ENCODE peak calls at places on chromosome 6, in six cellular contexts. One of them, this sample, is unnamed.

GRCh38 chr6:92315312-92315711 is 1104.0 kb downstream of the EPHA7 start:
- DNase-seq in CD8-positive, alpha-beta T cell: no peak
- DNase-seq in CD4-positive, alpha-beta T cell: no peak
- DNase-seq in mesothelial cell of epicardium: no peak
- DNase-seq in dorsolateral prefrontal cortex: no peak
- DNase-seq in A549: no peak
- DNase-seq in this sample: no peak

GRCh38 chr6:93964926-93965325 is 545.6 kb upstream of the EPHA7 start:
- DNase-seq in CD8-positive, alpha-beta T cell: no peak
- DNase-seq in CD4-positive, alpha-beta T cell: no peak
- DNase-seq in mesothelial cell of epicardium: no peak
- DNase-seq in dorsolateral prefrontal cortex: no peak
- DNase-seq in A549: no peak
- DNase-seq in this sample: no peak

GRCh38 chr6:44771647-44772415 is 384.3 kb downstream of the CDC5L start:
- DNase-seq in CD8-positive, alpha-beta T cell: no peak
- DNase-seq in CD4-positive, alpha-beta T cell: no peak
- DNase-seq in mesothelial cell of epicardium: no peak
- DNase-seq in dorsolateral prefrontal cortex: no peak
- DNase-seq in A549: no peak
- DNase-seq in this sample: no peak

GRCh38 chr6:166575190-166575589 is 11.3 kb downstream of the RAMACL start:
- DNase-seq in CD8-positive, alpha-beta T cell: no peak
- DNase-seq in CD4-positive, alpha-beta T cell: no peak
- DNase-seq in mesothelial cell of epicardium: no peak
- DNase-seq in dorsolateral prefrontal cortex: no peak
- DNase-seq in A549: no peak
- DNase-seq in this sample: no peak

GRCh38 chr6:49328051-49328450 is 135.0 kb downstream of the MMUT start:
- DNase-seq in CD8-positive, alpha-beta T cell: no peak
- DNase-seq in CD4-positive, alpha-beta T cell: no peak
- DNase-seq in mesothelial cell of epicardium: no peak
- DNase-seq in dorsolateral prefrontal cortex: no peak
- DNase-seq in A549: no peak
- DNase-seq in this sample: no peak

GRCh38 chr6:143408151-143408786 is 42.2 kb downstream of the ADAT2 start:
- DNase-seq in CD8-positive, alpha-beta T cell: no peak
- DNase-seq in CD4-positive, alpha-beta T cell: no peak
- DNase-seq in mesothelial cell of epicardium: no peak
- DNase-seq in dorsolateral prefrontal cortex: no peak
- DNase-seq in A549: no peak
- DNase-seq in this sample: no peak

GRCh38 chr6:38396209-38396608 is 243.5 kb downstream of the BTBD9 start:
- DNase-seq in CD8-positive, alpha-beta T cell: no peak
- DNase-seq in CD4-positive, alpha-beta T cell: no peak
- DNase-seq in mesothelial cell of epicardium: no peak
- DNase-seq in dorsolateral prefrontal cortex: no peak
- DNase-seq in A549: no peak
- DNase-seq in this sample: no peak

GRCh38 chr6:41036601-41037000 is 2.4 kb downstream of the UNC5CL start:
- DNase-seq in CD8-positive, alpha-beta T cell: no peak
- DNase-seq in CD4-positive, alpha-beta T cell: no peak
- DNase-seq in mesothelial cell of epicardium: no peak
- DNase-seq in dorsolateral prefrontal cortex: no peak
- DNase-seq in A549: no peak
- DNase-seq in this sample: no peak

GRCh38 chr6:74574794-74575193 is 631.1 kb downstream of the COL12A1 start:
- DNase-seq in CD8-positive, alpha-beta T cell: no peak
- DNase-seq in CD4-positive, alpha-beta T cell: no peak
- DNase-seq in mesothelial cell of epicardium: no peak
- DNase-seq in dorsolateral prefrontal cortex: no peak
- DNase-seq in A549: no peak
- DNase-seq in this sample: no peak
- TF ChIP-seq CTCF in CD8-positive, alpha-beta T cell: no peak
- TF ChIP-seq CTCF in CD4-positive, alpha-beta T cell: no peak
- TF ChIP-seq CTCF in mesothelial cell of epicardium: peak
- TF ChIP-seq CTCF in dorsolateral prefrontal cortex: peak
- TF ChIP-seq CTCF in A549: peak
- TF ChIP-seq CTCF in this sample: peak

GRCh38 chr6:13538084-13538483 is 36.3 kb upstream of the SIRT5 start:
- DNase-seq in CD8-positive, alpha-beta T cell: no peak
- DNase-seq in CD4-positive, alpha-beta T cell: no peak
- DNase-seq in mesothelial cell of epicardium: no peak
- DNase-seq in dorsolateral prefrontal cortex: no peak
- DNase-seq in A549: peak
- DNase-seq in this sample: no peak
- TF ChIP-seq CTCF in CD8-positive, alpha-beta T cell: peak
- TF ChIP-seq CTCF in CD4-positive, alpha-beta T cell: peak
- TF ChIP-seq CTCF in mesothelial cell of epicardium: no peak
- TF ChIP-seq CTCF in dorsolateral prefrontal cortex: peak
- TF ChIP-seq CTCF in A549: peak
- TF ChIP-seq CTCF in this sample: peak

GRCh38 chr6:125953502-125953875 is 3.1 kb upstream of the HINT3 start:
- DNase-seq in CD8-positive, alpha-beta T cell: no peak
- DNase-seq in CD4-positive, alpha-beta T cell: no peak
- DNase-seq in mesothelial cell of epicardium: no peak
- DNase-seq in dorsolateral prefrontal cortex: no peak
- DNase-seq in A549: no peak
- DNase-seq in this sample: no peak
- TF ChIP-seq CTCF in CD8-positive, alpha-beta T cell: no peak
- TF ChIP-seq CTCF in CD4-positive, alpha-beta T cell: no peak
- TF ChIP-seq CTCF in mesothelial cell of epicardium: no peak
- TF ChIP-seq CTCF in dorsolateral prefrontal cortex: no peak
- TF ChIP-seq CTCF in A549: no peak
- TF ChIP-seq CTCF in this sample: no peak

DNA sequence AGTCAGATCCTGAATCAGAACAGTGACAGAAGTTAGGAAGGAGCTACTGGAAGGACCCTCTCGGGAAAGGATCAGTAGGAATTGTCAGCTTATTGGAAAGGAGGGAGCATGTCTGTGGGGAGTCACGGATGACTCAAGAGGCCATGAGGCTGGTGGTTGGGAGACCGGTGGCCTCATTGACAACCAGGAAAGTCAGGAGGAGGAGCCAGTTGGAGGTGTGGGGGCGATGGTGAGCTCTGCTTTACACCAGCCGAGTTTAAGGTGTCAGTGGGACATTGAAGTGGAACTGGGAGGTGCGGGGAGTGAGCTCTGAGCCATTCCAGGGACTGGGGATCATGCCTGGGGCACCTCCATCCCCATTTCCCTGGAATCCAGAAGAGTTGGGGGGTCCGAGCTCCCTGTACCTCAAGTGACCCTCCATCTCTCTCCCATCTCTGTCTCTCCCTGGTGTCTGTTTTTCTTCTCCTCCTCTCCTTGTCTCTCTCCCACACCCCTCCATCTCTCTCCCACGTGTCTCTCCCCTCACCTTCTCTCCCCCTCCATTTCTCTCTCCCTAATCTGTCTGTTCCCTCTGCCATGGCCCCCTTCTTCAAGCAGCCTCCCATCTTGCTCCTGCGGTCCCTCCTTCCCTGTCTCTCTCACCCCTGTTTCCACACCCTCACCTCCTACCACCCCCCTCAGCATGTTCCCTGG is 14.3 kb upstream of the ZBTB9 start:
- DNase-seq in CD8-positive, alpha-beta T cell: no peak
- DNase-seq in CD4-positive, alpha-beta T cell: no peak
- DNase-seq in mesothelial cell of epicardium: no peak
- DNase-seq in dorsolateral prefrontal cortex: no peak
- DNase-seq in A549: no peak
- DNase-seq in this sample: no peak
- TF ChIP-seq CTCF in CD8-positive, alpha-beta T cell: no peak
- TF ChIP-seq CTCF in CD4-positive, alpha-beta T cell: no peak
- TF ChIP-seq CTCF in mesothelial cell of epicardium: no peak
- TF ChIP-seq CTCF in dorsolateral prefrontal cortex: no peak
- TF ChIP-seq CTCF in A549: no peak
- TF ChIP-seq CTCF in this sample: no peak

DNA sequence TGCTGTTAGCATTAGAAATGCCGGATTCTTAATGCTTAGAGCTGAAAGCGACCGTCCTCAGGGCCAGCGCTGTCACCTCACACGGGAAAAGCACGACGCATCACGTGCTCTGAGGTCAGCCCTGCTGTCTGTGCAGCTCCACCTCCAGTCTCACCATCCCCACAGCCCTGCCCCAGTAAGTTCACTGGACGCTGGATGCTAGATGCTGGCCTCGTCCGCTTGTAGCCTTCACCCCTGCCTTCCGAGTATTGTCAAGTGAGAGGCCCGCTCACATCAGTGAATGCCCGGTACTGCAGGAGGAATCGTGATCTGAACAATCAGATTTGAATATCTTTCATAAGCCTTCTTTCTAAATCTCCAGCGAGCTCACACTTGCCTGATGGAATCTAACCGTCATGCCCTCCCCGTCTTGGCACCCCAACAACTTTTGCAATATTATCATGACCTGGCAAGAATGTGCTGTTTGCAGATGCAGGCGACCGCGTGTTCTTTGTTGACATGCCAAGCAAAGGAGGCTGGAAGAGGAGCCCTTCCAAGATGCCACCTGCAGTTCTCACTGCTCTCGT is 64.9 kb downstream of the DLL1 start:
- DNase-seq in CD8-positive, alpha-beta T cell: no peak
- DNase-seq in CD4-positive, alpha-beta T cell: no peak
- DNase-seq in mesothelial cell of epicardium: no peak
- DNase-seq in dorsolateral prefrontal cortex: no peak
- DNase-seq in A549: no peak
- DNase-seq in this sample: no peak
- TF ChIP-seq CTCF in CD8-positive, alpha-beta T cell: no peak
- TF ChIP-seq CTCF in CD4-positive, alpha-beta T cell: no peak
- TF ChIP-seq CTCF in mesothelial cell of epicardium: no peak
- TF ChIP-seq CTCF in dorsolateral prefrontal cortex: no peak
- TF ChIP-seq CTCF in A549: no peak
- TF ChIP-seq CTCF in this sample: no peak

GRCh38 chr6:66725670-66726069 is 1018.6 kb upstream of the EYS start:
- DNase-seq in CD8-positive, alpha-beta T cell: no peak
- DNase-seq in CD4-positive, alpha-beta T cell: no peak
- DNase-seq in mesothelial cell of epicardium: no peak
- DNase-seq in dorsolateral prefrontal cortex: no peak
- DNase-seq in A549: no peak
- DNase-seq in this sample: no peak
- TF ChIP-seq CTCF in CD8-positive, alpha-beta T cell: no peak
- TF ChIP-seq CTCF in CD4-positive, alpha-beta T cell: no peak
- TF ChIP-seq CTCF in mesothelial cell of epicardium: no peak
- TF ChIP-seq CTCF in dorsolateral prefrontal cortex: no peak
- TF ChIP-seq CTCF in A549: no peak
- TF ChIP-seq CTCF in this sample: no peak

DNA sequence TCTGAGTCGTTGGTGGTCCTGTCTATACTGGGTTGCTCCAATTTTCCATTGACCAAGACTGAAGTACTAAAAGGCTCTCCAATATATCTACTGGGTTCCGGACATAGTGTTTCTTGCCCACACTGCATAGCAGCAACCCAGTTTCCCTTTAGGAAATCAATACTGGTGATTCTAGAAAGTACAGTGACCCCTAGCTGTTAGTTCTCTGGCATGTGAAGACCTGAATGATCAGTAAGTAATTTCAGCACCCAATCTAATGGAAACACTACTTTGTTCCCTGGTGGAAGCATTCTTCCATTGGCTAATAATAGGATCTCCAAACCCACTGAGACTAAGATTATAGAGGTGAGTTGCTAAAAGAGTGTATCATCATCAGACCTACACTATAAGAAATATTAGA is 40.8 kb upstream of the STMND1 start:
- DNase-seq in CD8-positive, alpha-beta T cell: no peak
- DNase-seq in CD4-positive, alpha-beta T cell: no peak
- DNase-seq in mesothelial cell of epicardium: no peak
- DNase-seq in dorsolateral prefrontal cortex: no peak
- DNase-seq in A549: no peak
- DNase-seq in this sample: no peak
- TF ChIP-seq CTCF in CD8-positive, alpha-beta T cell: no peak
- TF ChIP-seq CTCF in CD4-positive, alpha-beta T cell: no peak
- TF ChIP-seq CTCF in mesothelial cell of epicardium: no peak
- TF ChIP-seq CTCF in dorsolateral prefrontal cortex: no peak
- TF ChIP-seq CTCF in A549: no peak
- TF ChIP-seq CTCF in this sample: no peak

GRCh38 chr6:11868392-11868791 is 89.8 kb upstream of the ADTRP start:
- DNase-seq in CD8-positive, alpha-beta T cell: no peak
- DNase-seq in CD4-positive, alpha-beta T cell: no peak
- DNase-seq in mesothelial cell of epicardium: no peak
- DNase-seq in dorsolateral prefrontal cortex: no peak
- DNase-seq in A549: no peak
- DNase-seq in this sample: no peak

GRCh38 chr6:11865926-11866325 is 87.3 kb upstream of the ADTRP start:
- DNase-seq in CD8-positive, alpha-beta T cell: no peak
- DNase-seq in CD4-positive, alpha-beta T cell: no peak
- DNase-seq in mesothelial cell of epicardium: no peak
- DNase-seq in dorsolateral prefrontal cortex: no peak
- DNase-seq in A549: no peak
- DNase-seq in this sample: no peak

GRCh38 chr6:11875325-11876109 is 96.9 kb upstream of the ADTRP start:
- DNase-seq in CD8-positive, alpha-beta T cell: no peak
- DNase-seq in CD4-positive, alpha-beta T cell: no peak
- DNase-seq in mesothelial cell of epicardium: no peak
- DNase-seq in dorsolateral prefrontal cortex: no peak
- DNase-seq in A549: no peak
- DNase-seq in this sample: no peak

DNA sequence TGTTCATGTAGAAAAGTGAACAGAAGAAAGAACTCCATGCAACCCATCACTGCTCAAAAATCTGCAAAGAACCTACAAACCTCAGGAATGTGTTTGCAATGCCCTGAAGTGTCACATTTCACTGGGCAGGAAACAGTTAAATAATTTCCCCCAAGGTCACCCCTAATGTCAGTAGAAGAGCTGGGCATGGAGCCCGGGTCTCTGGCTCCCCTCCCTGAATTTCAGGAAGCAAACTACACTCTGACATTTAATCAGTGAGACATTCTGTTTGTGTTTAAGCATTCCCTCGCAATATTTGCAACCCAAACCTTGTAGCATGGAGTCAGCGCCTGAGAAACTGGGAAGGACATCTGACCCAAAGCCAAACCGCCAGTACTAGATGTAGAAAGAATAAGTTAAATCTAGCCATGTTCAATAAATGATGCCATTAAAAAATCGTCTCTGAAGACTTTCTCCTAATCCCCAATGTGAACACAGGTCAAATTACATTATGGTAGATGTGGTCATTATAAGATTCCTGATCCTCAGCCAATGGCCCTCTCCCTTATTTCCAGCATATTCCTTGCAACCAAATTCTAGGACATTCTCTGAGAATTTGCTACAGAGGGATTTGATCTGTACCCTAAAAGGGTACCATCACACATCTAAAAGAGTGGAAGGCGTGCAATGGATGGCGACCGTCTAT is 91.2 kb upstream of the ADTRP start:
- DNase-seq in CD8-positive, alpha-beta T cell: no peak
- DNase-seq in CD4-positive, alpha-beta T cell: no peak
- DNase-seq in mesothelial cell of epicardium: no peak
- DNase-seq in dorsolateral prefrontal cortex: no peak
- DNase-seq in A549: no peak
- DNase-seq in this sample: no peak
- TF ChIP-seq CTCF in CD8-positive, alpha-beta T cell: no peak
- TF ChIP-seq CTCF in CD4-positive, alpha-beta T cell: no peak
- TF ChIP-seq CTCF in mesothelial cell of epicardium: no peak
- TF ChIP-seq CTCF in dorsolateral prefrontal cortex: no peak
- TF ChIP-seq CTCF in A549: no peak
- TF ChIP-seq CTCF in this sample: no peak

GRCh38 chr6:227074-227782 is 65.1 kb upstream of the DUSP22 start:
- DNase-seq in CD8-positive, alpha-beta T cell: no peak
- DNase-seq in CD4-positive, alpha-beta T cell: no peak
- DNase-seq in mesothelial cell of epicardium: no peak
- DNase-seq in dorsolateral prefrontal cortex: peak
- DNase-seq in A549: no peak
- DNase-seq in this sample: no peak
- TF ChIP-seq CTCF in CD8-positive, alpha-beta T cell: no peak
- TF ChIP-seq CTCF in CD4-positive, alpha-beta T cell: no peak
- TF ChIP-seq CTCF in mesothelial cell of epicardium: no peak
- TF ChIP-seq CTCF in dorsolateral prefrontal cortex: peak
- TF ChIP-seq CTCF in A549: no peak
- TF ChIP-seq CTCF in this sample: no peak

This sample was measured in type B pancreatic cell.